ENCODE peak calls at places on chromosome 21, in eight cellular contexts. P is heart right ventricle, T is PC-3, K is psoas muscle, Q is kidney epithelial cell, V is adrenal gland, N is ascending aorta, W is tibial nerve. U is an unnamed sample. For H3K36me3, the result is how much of the 10 kb centered on the place peaks cover.

GRCh38 chr21:21200939-21201610 is 202.9 kb downstream of the NCAM2 start:
- DNase-seq in P (no peak), T (no peak), K (no peak), Q (no peak), V (no peak), N (no peak), W (no peak), U (no peak)

GRCh38 chr21:42009018-42009830 is 936 bp downstream of the ZBTB21 start:
- DNase-seq in P (peak), T (peak), K (peak), Q (no peak), V (peak), N (peak), W (no peak), U (no peak)

GRCh38 chr21:42039911-42040351 is 29.8 kb upstream of the ZBTB21 start:
- DNase-seq in P (peak), T (no peak), K (no peak), Q (no peak), V (peak), N (no peak), W (no peak), U (peak)

GRCh38 chr21:33299181-33299752 is 25.5 kb upstream of the IFNAR1 start:
- DNase-seq in P (no peak), T (peak), K (no peak), Q (no peak), V (no peak), N (peak), W (no peak), U (no peak)

GRCh38 chr21:40487406-40487805 is 359.6 kb downstream of the DSCAM start:
- DNase-seq in P (no peak), T (no peak), K (no peak), Q (no peak), V (no peak), N (no peak), W (no peak), U (no peak)

GRCh38 chr21:17495680-17496079 is 17.2 kb upstream of the CXADR start:
- DNase-seq in P (no peak), T (no peak), K (no peak), Q (no peak), V (no peak), N (no peak), W (no peak), U (no peak)

GRCh38 chr21:31455506-31455905 is 111.4 kb upstream of the TIAM1 start:
- DNase-seq in P (no peak), T (no peak), K (no peak), Q (no peak), V (no peak), N (no peak), W (no peak), U (no peak)

GRCh38 chr21:17139696-17140095 is 373.1 kb upstream of the CXADR start:
- DNase-seq in P (no peak), T (no peak), K (no peak), Q (no peak), V (no peak), N (no peak), W (no peak), U (no peak)

GRCh38 chr21:41642399-41642798 is 124.5 kb downstream of the RIPK4 start:
- DNase-seq in P (no peak), T (peak), K (no peak), Q (no peak), V (no peak), N (no peak), W (no peak), U (no peak)

GRCh38 chr21:25688284-25689035 is 46.2 kb downstream of the ATP5PF start:
- DNase-seq in P (no peak), T (no peak), K (no peak), Q (no peak), V (no peak), N (no peak), W (no peak), U (no peak)

GRCh38 chr21:43025636-43026180 is 49.9 kb downstream of the CBS start:
- DNase-seq in P (no peak), T (no peak), K (no peak), Q (peak), V (no peak), N (no peak), W (no peak), U (peak)

GRCh38 chr21:39867198-39867650 is at the start of gene PCP4:
- DNase-seq in P (no peak), T (peak), K (no peak), Q (no peak), V (peak), N (peak), W (peak), U (no peak)

GRCh38 chr21:20662523-20662922 is 335.7 kb upstream of the NCAM2 start:
- DNase-seq in P (no peak), T (no peak), K (no peak), Q (no peak), V (no peak), N (no peak), W (no peak), U (no peak)

GRCh38 chr21:41812679-41813078 is 45.8 kb upstream of the RIPK4 start:
- DNase-seq in P (no peak), T (no peak), K (no peak), Q (no peak), V (no peak), N (no peak), W (no peak), U (no peak)

GRCh38 chr21:41636636-41637625 is 129.0 kb upstream of the TMPRSS2 start:
- DNase-seq in P (no peak), T (no peak), K (no peak), Q (no peak), V (no peak), N (no peak), W (no peak), U (no peak)

GRCh38 chr21:38506606-38507331 is 8.5 kb upstream of the ERG start:
- DNase-seq in P (no peak), T (no peak), K (no peak), Q (no peak), V (no peak), N (no peak), W (no peak), U (no peak)

GRCh38 chr21:33013618-33014017 is 12.1 kb upstream of the OLIG2 start:
- DNase-seq in P (no peak), T (no peak), K (no peak), Q (no peak), V (no peak), N (no peak), W (no peak), U (no peak)

GRCh38 chr21:16330340-16331319 is 600.8 kb downstream of the USP25 start:
- DNase-seq in P (no peak), T (peak), K (no peak), Q (peak), V (peak), N (no peak), W (no peak), U (no peak)

GRCh38 chr21:39029086-39029772 is 154.0 kb downstream of the PSMG1 start:
- DNase-seq in P (no peak), T (no peak), K (no peak), Q (no peak), V (no peak), N (no peak), W (no peak), U (peak)

GRCh38 chr21:37119421-37120218 is 46.6 kb downstream of the TTC3 start:
- DNase-seq in P (no peak), T (no peak), K (no peak), Q (no peak), V (no peak), N (no peak), W (no peak), U (no peak)

GRCh38 chr21:15250384-15250783 is 185.6 kb upstream of the NRIP1 start:
- DNase-seq in P (no peak), T (peak), K (no peak), Q (peak), V (no peak), N (no peak), W (no peak), U (no peak)

GRCh38 chr21:32090961-32091360 is 187.9 kb downstream of the MIS18A start:
- DNase-seq in P (no peak), T (no peak), K (no peak), Q (no peak), V (no peak), N (no peak), W (no peak), U (no peak)

GRCh38 chr21:33293811-33294216 is 27.6 kb downstream of the IL10RB start:
- DNase-seq in P (no peak), T (peak), K (no peak), Q (no peak), V (no peak), N (peak), W (no peak), U (no peak)

GRCh38 chr21:43340491-43341348 is 86.2 kb downstream of the SIK1 start:
- DNase-seq in P (no peak), T (peak), K (peak), Q (peak), V (peak), N (no peak), W (no peak), U (no peak)

GRCh38 chr21:42397291-42398129 is 1.7 kb upstream of the TMPRSS3 start:
- DNase-seq in P (no peak), T (no peak), K (peak), Q (no peak), V (no peak), N (no peak), W (no peak), U (no peak)

GRCh38 chr21:44018813-44019567 is 6.9 kb downstream of the TRAPPC10 start:
- DNase-seq in P (no peak), T (no peak), K (no peak), Q (no peak), V (no peak), N (no peak), W (no peak), U (no peak)

GRCh38 chr21:43578677-43579313 is 80.5 kb downstream of the HSF2BP start:
- DNase-seq in P (no peak), T (no peak), K (no peak), Q (no peak), V (no peak), N (no peak), W (no peak), U (no peak)

GRCh38 chr21:42238185-42238934 is 19.4 kb downstream of the ABCG1 start:
- DNase-seq in P (no peak), T (no peak), K (peak), Q (no peak), V (no peak), N (no peak), W (no peak), U (no peak)

DNA sequence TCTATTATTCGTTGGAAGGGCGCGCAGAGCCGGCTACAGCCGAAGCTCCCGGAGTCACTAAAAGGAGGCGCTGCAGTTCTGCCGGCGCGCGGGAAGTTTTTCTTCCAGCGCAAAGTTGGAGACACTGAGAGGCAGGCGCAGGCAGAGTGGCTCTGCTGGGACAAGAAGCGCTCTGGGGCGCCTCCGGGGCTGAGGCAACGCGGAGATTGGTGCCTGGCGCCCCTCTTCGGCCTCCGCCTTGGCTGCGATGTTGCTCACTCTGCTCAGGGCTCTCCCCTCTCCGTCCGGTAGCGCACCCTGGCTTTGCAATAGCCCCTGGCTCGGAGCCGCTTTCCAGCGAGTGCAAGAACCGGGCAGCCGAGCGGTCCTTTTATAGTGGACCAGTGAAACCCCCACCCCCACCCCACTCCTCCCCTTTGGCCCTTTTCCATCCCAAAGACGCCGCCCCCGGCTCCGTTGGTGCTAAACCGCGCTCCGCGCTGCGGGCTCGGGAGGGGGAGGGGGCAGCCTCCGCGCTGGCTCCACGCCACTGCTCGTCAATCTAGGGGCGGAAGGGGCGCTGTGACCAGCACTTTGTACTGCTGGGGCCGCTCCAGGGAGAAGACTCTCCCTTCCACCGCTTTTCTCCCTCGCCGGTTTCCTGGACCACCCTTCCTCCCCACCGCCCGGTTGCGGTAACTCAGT is at the start of gene ADAMTS1:
- DNase-seq in P (peak), T (peak), K (peak), Q (no peak), V (peak), N (peak), W (peak), U (no peak)
- H3K4me3 ChIP-seq in P (peak), T (peak), K (peak), Q (peak), V (peak), N (peak), W (peak), U (peak)

GRCh38 chr21:34890724-34891609 is 158.1 kb downstream of the RUNX1 start:
- DNase-seq in P (no peak), T (no peak), K (peak), Q (no peak), V (no peak), N (peak), W (no peak), U (no peak)
- TF ChIP-seq CTCF in P (no peak), T (no peak), K (no peak), Q (no peak), V (no peak), N (no peak), W (no peak), U (peak)

DNA sequence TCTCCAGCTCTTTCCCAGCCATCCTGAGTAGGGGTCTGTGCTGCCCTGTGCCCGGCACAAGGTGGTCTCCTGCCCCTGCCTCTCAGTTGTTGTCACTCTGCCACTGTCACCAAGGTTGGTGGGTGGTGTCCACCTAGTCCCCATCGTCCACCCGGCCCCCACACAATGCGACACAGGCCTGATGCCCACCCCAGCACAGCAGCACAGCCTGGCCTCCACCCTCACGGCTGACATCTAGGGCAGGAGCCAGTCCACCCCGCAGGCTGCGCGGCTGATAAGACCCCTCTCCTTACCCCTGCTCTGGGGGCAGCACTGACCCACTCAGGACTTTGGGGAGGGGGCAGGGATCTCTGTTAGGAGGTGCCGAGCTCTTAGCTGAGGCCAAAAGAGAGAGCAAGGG is 198.3 kb downstream of the LIPI start:
- DNase-seq in P (no peak), T (no peak), K (peak), Q (no peak), V (no peak), N (no peak), W (no peak), U (no peak)
- H3K36me3 ChIP-seq in P (under half), T (under half), K (under half), Q (under half), V (under half), N (under half), W (under half), U (under half)

DNA sequence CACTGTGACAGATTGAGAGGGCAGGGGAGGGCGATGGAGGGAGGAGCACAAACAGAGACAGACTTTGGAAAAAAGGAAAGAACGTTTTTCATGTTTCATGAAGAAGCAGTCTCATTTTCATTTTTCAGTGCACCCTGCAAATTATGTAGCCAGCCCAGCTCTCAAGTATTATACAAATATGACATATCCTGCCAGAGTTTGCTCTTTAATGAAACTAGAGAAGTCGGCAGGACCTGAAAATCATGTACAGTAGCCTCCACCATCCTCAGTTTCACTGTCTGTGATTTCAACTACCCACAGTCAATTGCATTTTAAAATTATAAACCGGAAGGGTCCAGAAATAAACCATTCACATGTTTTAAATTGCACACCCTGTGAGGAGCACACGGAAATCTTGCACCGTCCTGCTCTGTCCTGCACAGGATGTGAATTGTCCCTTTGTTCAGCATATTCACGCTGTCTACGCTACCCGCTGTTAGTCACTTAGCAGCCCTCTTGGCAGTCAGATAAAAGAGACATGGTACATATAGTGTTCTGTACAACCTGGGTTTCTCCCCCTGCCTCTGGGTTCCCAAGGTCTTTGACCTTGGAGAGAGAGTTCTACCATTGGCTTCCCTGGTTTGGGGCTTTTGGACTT is 13.6 kb upstream of the ADARB1 start:
- DNase-seq in P (no peak), T (no peak), K (no peak), Q (no peak), V (no peak), N (no peak), W (no peak), U (no peak)
- H3K4me3 ChIP-seq in P (no peak), T (no peak), K (no peak), Q (no peak), V (no peak), N (no peak), W (no peak), U (no peak)